ENCODE peak calls at places on chromosomes 16 and 17, in seven cellular contexts. U is B cell; B is upper lobe of right lung; W is ovary; I is HFFc6; N is endothelial cell; R is CD4-positive, alpha-beta T cell. K is an unnamed sample.

GRCh38 chr17:65290041-65290440 is 152.9 kb downstream of the RGS9 start:
- DNase-seq in U (no peak), B (no peak), W (no peak), I (no peak), N (no peak), R (no peak), K (no peak)

GRCh38 chr16:88331989-88332920 is 50.5 kb upstream of the ZNF469 start:
- DNase-seq in U (no peak), B (no peak), W (no peak), I (peak), N (no peak), R (no peak), K (no peak)

GRCh38 chr16:18945233-18945632 is 19.0 kb upstream of the SMG1 start:
- DNase-seq in U (no peak), B (no peak), W (no peak), I (no peak), N (no peak), R (no peak), K (no peak)

GRCh38 chr17:48025904-48026502 is 11.6 kb downstream of the COPZ2 start:
- DNase-seq in U (no peak), B (no peak), W (no peak), I (peak), N (no peak), R (no peak), K (no peak)

GRCh38 chr17:17547210-17547764 is 44.2 kb downstream of the PEMT start:
- DNase-seq in U (no peak), B (no peak), W (no peak), I (no peak), N (no peak), R (no peak), K (no peak)

GRCh38 chr17:65527857-65528591 is 33.4 kb downstream of the AXIN2 start:
- DNase-seq in U (no peak), B (no peak), W (no peak), I (no peak), N (no peak), R (no peak), K (no peak)

GRCh38 chr17:5562661-5563360 is 21.5 kb downstream of the NLRP1 start:
- DNase-seq in U (no peak), B (no peak), W (no peak), I (no peak), N (no peak), R (no peak), K (no peak)

GRCh38 chr17:58694302-58694701 is 1.9 kb downstream of the RAD51C start:
- DNase-seq in U (no peak), B (no peak), W (no peak), I (no peak), N (no peak), R (no peak), K (no peak)

GRCh38 chr17:17933775-17934174 is 38.4 kb downstream of the TOM1L2 start:
- DNase-seq in U (no peak), B (no peak), W (no peak), I (peak), N (no peak), R (no peak), K (no peak)

GRCh38 chr16:88972349-88972748 is 4.7 kb downstream of the CBFA2T3 start:
- DNase-seq in U (no peak), B (no peak), W (no peak), I (no peak), N (no peak), R (no peak), K (no peak)

GRCh38 chr16:12027091-12027490 is 50.6 kb downstream of the SNX29 start:
- DNase-seq in U (no peak), B (no peak), W (no peak), I (no peak), N (no peak), R (no peak), K (no peak)

GRCh38 chr16:77748426-77748825 is 26.1 kb downstream of the NUDT7 start:
- DNase-seq in U (no peak), B (no peak), W (no peak), I (no peak), N (no peak), R (no peak), K (no peak)

GRCh38 chr17:7356779-7357178 is 1.8 kb downstream of the TMEM95 start:
- DNase-seq in U (no peak), B (no peak), W (no peak), I (no peak), N (no peak), R (no peak), K (peak)

GRCh38 chr16:85423631-85424030 is 189.5 kb upstream of the GSE1 start:
- DNase-seq in U (no peak), B (peak), W (peak), I (no peak), N (peak), R (no peak), K (no peak)

GRCh38 chr17:48542114-48542955 is 2.6 kb downstream of the HOXB2 start:
- DNase-seq in U (no peak), B (no peak), W (no peak), I (no peak), N (no peak), R (no peak), K (no peak)

GRCh38 chr17:73877962-73878361 is 233.7 kb upstream of the SDK2 start:
- DNase-seq in U (no peak), B (no peak), W (no peak), I (no peak), N (no peak), R (no peak), K (no peak)

GRCh38 chr16:50369133-50369804 is 481 bp upstream of the BRD7 start:
- DNase-seq in U (no peak), B (no peak), W (no peak), I (no peak), N (no peak), R (no peak), K (no peak)

GRCh38 chr17:29094101-29094708 is 51.3 kb downstream of the PIPOX start:
- DNase-seq in U (no peak), B (no peak), W (no peak), I (no peak), N (no peak), R (no peak), K (no peak)

GRCh38 chr17:77352996-77353395 is 212.2 kb downstream of the SEC14L1 start:
- DNase-seq in U (peak), B (no peak), W (no peak), I (no peak), N (no peak), R (no peak), K (no peak)

GRCh38 chr17:76053230-76054111 is 18.8 kb downstream of the SRP68 start:
- DNase-seq in U (no peak), B (no peak), W (no peak), I (no peak), N (no peak), R (no peak), K (no peak)

GRCh38 chr17:51422634-51423033 is 162.3 kb downstream of the UTP18 start:
- DNase-seq in U (no peak), B (no peak), W (no peak), I (no peak), N (no peak), R (no peak), K (no peak)

GRCh38 chr16:15996432-15997109 is 47.2 kb downstream of the ABCC1 start:
- DNase-seq in U (no peak), B (peak), W (peak), I (peak), N (no peak), R (no peak), K (no peak)

GRCh38 chr17:66625321-66625767 is 209.6 kb upstream of the CACNG5 start:
- DNase-seq in U (no peak), B (no peak), W (no peak), I (peak), N (no peak), R (no peak), K (no peak)

GRCh38 chr17:80892019-80892855 is 99.4 kb upstream of the CHMP6 start:
- DNase-seq in U (no peak), B (no peak), W (peak), I (peak), N (no peak), R (peak), K (peak)

GRCh38 chr17:80475949-80476876 is at the start of gene NPTX1:
- DNase-seq in U (peak), B (no peak), W (no peak), I (no peak), N (no peak), R (no peak), K (peak)

GRCh38 chr16:84543931-84544776 is 39.7 kb upstream of the MEAK7 start:
- DNase-seq in U (no peak), B (no peak), W (no peak), I (no peak), N (no peak), R (no peak), K (no peak)

GRCh38 chr17:27224526-27225315 is 69.2 kb upstream of the WSB1 start:
- DNase-seq in U (no peak), B (no peak), W (no peak), I (no peak), N (no peak), R (no peak), K (no peak)

GRCh38 chr16:4142268-4142667 is 26.0 kb upstream of the ADCY9 start:
- DNase-seq in U (peak), B (no peak), W (no peak), I (no peak), N (no peak), R (peak), K (peak)

GRCh38 chr16:81003610-81004460 is 2.9 kb downstream of the CMC2 start:
- DNase-seq in U (no peak), B (no peak), W (no peak), I (no peak), N (no peak), R (no peak), K (no peak)

GRCh38 chr17:8163978-8164814 is 1.4 kb upstream of the VAMP2 start:
- DNase-seq in U (peak), B (peak), W (peak), I (peak), N (no peak), R (peak), K (no peak)

GRCh38 chr17:15966183-15966878 is 21.4 kb downstream of the ADORA2B start:
- DNase-seq in U (no peak), B (peak), W (no peak), I (no peak), N (peak), R (no peak), K (no peak)

GRCh38 chr16:87549627-87550509 is 52.4 kb upstream of the JPH3 start:
- DNase-seq in U (no peak), B (no peak), W (no peak), I (no peak), N (no peak), R (no peak), K (no peak)

GRCh38 chr17:78669975-78670518 is 92.9 kb upstream of the DNAH17 start:
- DNase-seq in U (no peak), B (no peak), W (no peak), I (no peak), N (no peak), R (no peak), K (no peak)

GRCh38 chr16:22625948-22626347 is 115.3 kb downstream of the NPIPB5 start:
- DNase-seq in U (no peak), B (no peak), W (no peak), I (peak), N (no peak), R (no peak), K (no peak)

GRCh38 chr17:60134396-60135159 is 15.2 kb upstream of the CA4 start:
- DNase-seq in U (no peak), B (peak), W (peak), I (peak), N (peak), R (no peak), K (no peak)

DNA sequence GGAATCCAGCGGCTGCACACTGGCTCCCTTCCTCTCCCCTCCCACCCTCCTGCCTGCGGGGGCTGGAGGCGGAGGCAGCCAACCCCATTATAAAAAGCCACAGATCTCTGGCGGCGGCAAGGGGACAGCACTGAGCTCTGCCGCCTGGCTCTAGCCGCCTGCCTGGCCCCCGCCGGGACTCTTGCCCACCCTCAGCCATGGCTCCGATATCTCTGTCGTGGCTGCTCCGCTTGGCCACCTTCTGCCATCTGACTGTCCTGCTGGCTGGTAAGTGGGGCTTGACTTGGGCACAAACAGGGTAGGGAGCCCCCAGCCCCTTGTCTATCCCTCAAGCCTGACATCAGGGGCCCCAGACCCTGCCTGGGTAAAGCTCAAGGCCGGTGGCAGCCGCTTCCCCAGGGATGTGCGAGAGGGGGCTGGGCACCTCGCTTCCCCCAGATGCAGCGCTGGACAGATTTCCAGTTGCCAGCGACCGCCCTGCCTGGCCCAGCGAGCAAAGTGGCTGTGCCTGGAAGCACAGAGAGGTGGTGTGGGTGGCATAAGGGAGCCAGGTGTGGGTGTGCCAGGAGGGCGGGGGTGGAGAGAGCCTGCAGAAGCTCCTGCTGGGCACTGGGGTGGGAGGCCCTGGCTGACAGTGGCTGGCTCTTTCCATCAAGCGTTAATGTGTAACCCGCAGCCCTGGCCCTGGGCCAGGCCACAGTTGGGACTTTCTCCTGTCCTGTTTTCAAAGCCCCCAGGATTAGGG is at the start of gene CX3CL1:
- DNase-seq in U (no peak), B (peak), W (peak), I (peak), N (peak), R (no peak), K (no peak)
- TF ChIP-seq CTCF in U (no peak), B (peak), W (no peak), I (no peak), N (no peak), R (no peak), K (no peak)

DNA sequence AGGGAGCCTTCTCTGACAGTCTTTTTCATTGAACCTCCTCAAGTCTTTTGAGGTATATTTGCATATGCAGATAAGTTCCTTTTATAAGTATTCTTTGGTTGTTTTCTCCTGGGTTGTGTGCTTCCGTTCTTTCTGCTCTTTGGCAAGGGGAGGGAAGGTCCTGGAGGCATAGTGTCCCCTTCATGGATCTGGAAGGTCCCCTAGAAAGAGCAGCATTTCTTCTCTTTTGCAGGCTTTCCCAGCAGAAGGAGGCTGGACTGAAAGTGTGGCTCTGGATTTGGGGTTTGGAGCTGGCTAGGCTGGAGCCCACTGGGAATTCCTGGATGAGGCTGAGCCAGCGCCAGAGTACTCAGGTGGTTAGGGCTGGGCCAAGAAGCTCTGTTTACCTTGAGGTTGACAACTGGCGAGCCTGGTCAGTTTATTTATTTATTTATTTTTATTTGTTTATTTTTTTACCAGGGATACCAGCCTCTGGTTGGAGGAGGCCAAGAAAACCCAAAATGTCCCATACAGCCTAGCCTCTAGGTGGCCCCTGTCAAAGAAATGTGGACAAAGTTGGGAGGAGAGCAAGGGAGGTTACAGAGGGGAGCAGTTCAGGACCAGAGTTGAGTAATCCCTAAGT is 5.4 kb upstream of the TOP2A start:
- DNase-seq in U (no peak), B (peak), W (no peak), I (no peak), N (no peak), R (no peak), K (no peak)
- TF ChIP-seq CTCF in U (no peak), B (no peak), W (no peak), I (peak), N (no peak), R (no peak), K (no peak)

DNA sequence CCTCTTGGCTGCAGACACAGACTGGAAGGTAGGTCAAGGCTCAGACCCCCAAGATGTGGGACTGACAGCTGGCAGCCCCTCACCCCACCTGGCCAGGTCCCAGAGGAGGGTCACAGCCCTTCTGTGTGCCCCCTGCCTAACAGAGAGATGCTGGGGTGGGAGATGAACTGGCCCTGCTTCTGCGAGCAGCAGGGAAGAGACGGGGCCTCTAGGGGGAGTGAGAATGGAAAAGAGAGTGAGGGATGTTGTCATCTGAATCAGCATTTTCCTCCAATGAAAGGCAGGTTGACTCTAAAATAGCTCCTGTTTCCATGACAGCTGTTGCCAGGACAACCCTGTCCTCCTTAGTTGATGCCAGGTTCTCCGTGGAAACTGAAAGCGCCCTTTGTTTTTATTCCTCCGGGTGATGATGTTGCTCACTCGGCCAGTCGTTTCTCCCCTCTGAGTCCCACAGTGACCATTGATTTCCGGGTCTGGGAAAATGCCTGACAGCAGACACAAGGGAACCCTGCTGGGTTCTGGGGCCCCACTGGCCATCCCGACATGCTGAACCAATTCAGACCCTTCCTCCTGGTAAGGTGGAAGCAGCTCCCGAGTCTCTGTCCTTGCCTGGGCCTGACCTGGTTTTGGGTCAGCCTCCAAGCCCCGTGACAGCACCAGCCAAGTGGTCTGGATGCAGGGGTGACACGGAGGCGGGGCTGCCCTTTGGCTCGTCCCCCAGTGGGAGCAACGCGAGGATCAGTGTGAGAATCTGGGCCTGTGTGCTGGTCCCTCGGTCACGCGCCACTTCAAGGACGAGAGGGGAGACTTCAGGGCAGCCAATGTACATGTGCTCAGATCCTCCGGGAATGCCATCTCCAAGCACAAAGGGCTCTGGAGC is 4.7 kb upstream of the NDRG4 start:
- DNase-seq in U (no peak), B (peak), W (peak), I (peak), N (peak), R (no peak), K (peak)
- TF ChIP-seq CTCF in U (no peak), B (no peak), W (no peak), I (peak), N (peak), R (no peak), K (peak)

GRCh38 chr17:56880571-56880970 is 33.3 kb downstream of the TRIM25 start:
- DNase-seq in U (no peak), B (no peak), W (no peak), I (no peak), N (no peak), R (no peak), K (no peak)
- TF ChIP-seq CTCF in U (no peak), B (no peak), W (no peak), I (no peak), N (no peak), R (no peak), K (no peak)

GRCh38 chr17:54968259-54968953 is at the start of the genes COX11 and STXBP4:
- DNase-seq in U (peak), B (peak), W (peak), I (peak), N (peak), R (peak), K (peak)
- TF ChIP-seq CTCF in U (peak), B (peak), W (no peak), I (peak), N (no peak), R (no peak), K (peak)

DNA sequence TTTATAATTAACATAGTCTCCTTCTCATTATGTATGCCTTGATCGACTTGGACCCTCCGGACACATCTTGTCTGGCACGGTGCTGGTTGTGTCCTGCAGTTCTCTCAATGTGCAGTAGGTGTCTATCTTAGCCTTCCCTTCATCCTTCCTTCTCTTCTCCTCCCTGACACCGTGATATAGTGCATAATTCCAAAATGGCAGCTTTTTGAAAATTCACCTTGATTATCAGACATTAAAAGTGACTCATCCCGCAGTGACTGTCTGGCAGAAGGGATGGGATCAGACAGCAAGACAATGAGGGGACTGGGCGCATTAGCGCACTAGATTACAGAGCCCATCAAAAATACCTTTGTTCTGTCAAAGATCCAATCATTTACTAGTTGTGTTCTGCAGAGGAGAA is 70.0 kb upstream of the PMFBP1 start:
- DNase-seq in U (no peak), B (no peak), W (peak), I (peak), N (peak), R (no peak), K (peak)
- TF ChIP-seq CTCF in U (peak), B (peak), W (peak), I (peak), N (peak), R (no peak), K (peak)

DNA sequence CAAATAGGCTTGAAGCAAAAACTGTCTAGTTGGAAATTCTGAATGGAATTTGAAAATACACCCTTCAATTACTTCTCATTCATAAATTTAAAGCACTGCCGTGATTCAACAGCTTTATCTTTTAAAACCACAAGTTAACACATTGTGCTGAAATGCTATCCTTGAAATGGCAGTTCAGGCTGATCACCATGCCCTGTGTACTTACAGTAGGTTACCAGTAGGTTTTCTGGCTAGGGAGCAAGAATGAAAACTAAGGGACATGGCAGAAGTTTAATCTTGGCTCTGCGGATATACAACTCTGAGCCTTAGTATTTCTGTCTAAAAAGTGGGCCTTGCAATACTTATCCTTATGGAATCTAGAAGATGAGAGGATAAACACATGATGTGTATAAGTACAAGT is 28.0 kb downstream of the NXPH3 start:
- DNase-seq in U (no peak), B (no peak), W (no peak), I (no peak), N (no peak), R (no peak), K (no peak)
- TF ChIP-seq CTCF in U (no peak), B (no peak), W (no peak), I (peak), N (peak), R (no peak), K (no peak)

K was measured in GM13977.